ENCODE peak calls at places on chromosomes 5 and 9, in eight cellular contexts. Z, J, Q, Y, D, V, N and C are unnamed samples. For H3K4me1, the result is how much of the 10 kb centered on the place peaks cover.

GRCh38 chr5:56190500-56190899 is 42.6 kb downstream of the ANKRD55 start:
- DNase-seq in J (peak), D (no peak), N (peak), Z (peak), Q (peak), V (peak), Y (no peak), C (peak)

GRCh38 chr9:91992636-91993035 is 42.6 kb upstream of the ROR2 start:
- DNase-seq in Y (peak), J (no peak), N (no peak), Q (no peak), D (no peak), V (no peak), Z (peak), C (no peak)

GRCh38 chr5:170522211-170523128 is 18.6 kb downstream of the KCNIP1 start:
- DNase-seq in Q (peak), N (no peak), Z (peak), J (no peak), V (peak), D (no peak), Y (no peak), C (no peak)

GRCh38 chr5:125835293-125836172 is 587.7 kb upstream of the GRAMD2B start:
- DNase-seq in D (peak), N (peak), J (peak), V (peak), Y (peak), Z (no peak), Q (peak), C (no peak)

GRCh38 chr9:942805-943580 is 33.5 kb upstream of the DMRT3 start:
- DNase-seq in D (no peak), V (no peak), N (no peak), Z (no peak), Y (peak), Q (no peak), J (no peak), C (no peak)

GRCh38 chr9:15329539-15330109 is 22.6 kb upstream of the TTC39B start:
- DNase-seq in N (no peak), J (no peak), Q (no peak), V (no peak), Z (no peak), Y (no peak), D (no peak), C (no peak)

GRCh38 chr5:129652353-129653138 is 95.3 kb upstream of the MINAR2 start:
- DNase-seq in Z (no peak), Q (peak), D (no peak), V (no peak), Y (no peak), N (no peak), J (no peak), C (no peak)

GRCh38 chr9:124001865-124002525 is 9.6 kb upstream of the LHX2 start:
- DNase-seq in J (no peak), Y (no peak), N (no peak), D (peak), Z (no peak), V (no peak), Q (no peak), C (no peak)

GRCh38 chr9:117779760-117780159 is 75.6 kb downstream of the TLR4 start:
- DNase-seq in Z (no peak), Q (no peak), J (no peak), Y (peak), D (no peak), N (no peak), V (no peak), C (no peak)

GRCh38 chr9:38046669-38047300 is 22.2 kb downstream of the SHB start:
- DNase-seq in N (no peak), D (no peak), J (no peak), Q (peak), V (peak), Z (peak), Y (no peak), C (no peak)

GRCh38 chr5:141392429-141393198 is at the start of gene PCDHGA8:
- DNase-seq in J (no peak), V (no peak), Y (no peak), D (no peak), N (no peak), Z (no peak), Q (no peak), C (no peak)

GRCh38 chr9:130488621-130489330 is 44.0 kb downstream of the ASS1 start:
- DNase-seq in N (no peak), Z (no peak), Q (no peak), V (no peak), Y (no peak), J (no peak), D (no peak), C (no peak)

GRCh38 chr9:65430221-65430620 is 145.2 kb upstream of the FOXD4L5 start:
- DNase-seq in N (no peak), V (no peak), Z (no peak), J (no peak), Q (no peak), Y (no peak), D (no peak), C (no peak)

GRCh38 chr5:74384851-74385250 is 255.7 kb downstream of the ENC1 start:
- DNase-seq in V (peak), N (no peak), J (no peak), Y (no peak), Q (no peak), D (no peak), Z (no peak), C (no peak)

GRCh38 chr5:145711417-145711816 is 123.7 kb downstream of the PRELID2 start:
- DNase-seq in N (no peak), D (no peak), V (no peak), Y (no peak), Q (no peak), Z (no peak), J (no peak), C (no peak)

GRCh38 chr5:148107608-148108007 is 43.8 kb downstream of the SPINK5 start:
- DNase-seq in Q (peak), N (no peak), Y (no peak), Z (no peak), V (no peak), J (no peak), D (no peak), C (no peak)

GRCh38 chr9:131266301-131267229 is 9.7 kb downstream of the FAM78A start:
- DNase-seq in J (no peak), Z (no peak), D (no peak), V (no peak), Q (peak), N (no peak), Y (no peak), C (peak)

GRCh38 chr5:154467655-154468354 is 10.2 kb downstream of the HAND1 start:
- DNase-seq in Y (peak), D (no peak), Q (peak), V (no peak), N (peak), J (peak), Z (peak), C (peak)

GRCh38 chr9:23011669-23012068 is 565.0 kb downstream of the DMRTA1 start:
- DNase-seq in V (peak), Q (peak), Z (no peak), D (no peak), Y (no peak), J (no peak), N (no peak), C (no peak)

GRCh38 chr9:135523521-135524129 is 2.4 kb downstream of the LCN1 start:
- DNase-seq in Y (peak), Z (peak), D (no peak), Q (no peak), N (peak), V (no peak), J (peak), C (no peak)

GRCh38 chr9:96751815-96752214 is 26.1 kb downstream of the ZNF510 start:
- DNase-seq in D (no peak), Y (no peak), Z (no peak), J (no peak), Q (no peak), V (no peak), N (no peak), C (no peak)

GRCh38 chr5:143230676-143230996 is 172.8 kb downstream of the NR3C1 start:
- DNase-seq in N (no peak), D (no peak), J (no peak), V (no peak), Y (no peak), Z (no peak), Q (no peak), C (peak)

GRCh38 chr9:18891946-18892670 is 140.9 kb downstream of the SAXO1 start:
- DNase-seq in Q (no peak), V (no peak), Y (no peak), J (no peak), Z (no peak), D (no peak), N (no peak), C (no peak)

GRCh38 chr5:157989296-157989695 is 130.4 kb upstream of the CLINT1 start:
- DNase-seq in N (no peak), D (no peak), J (no peak), V (peak), Q (no peak), Y (no peak), Z (no peak), C (no peak)

GRCh38 chr5:74885170-74885569 is 19.0 kb upstream of the FAM169A start:
- DNase-seq in N (no peak), D (no peak), V (peak), Q (no peak), Y (no peak), J (no peak), Z (no peak), C (no peak)

GRCh38 chr5:110854200-110854599 is 115.4 kb downstream of the SLC25A46 start:
- DNase-seq in Z (no peak), V (peak), Y (no peak), N (no peak), J (no peak), D (no peak), Q (peak), C (no peak)

GRCh38 chr9:31166516-31166915 is 1217.9 kb upstream of the ACO1 start:
- DNase-seq in V (no peak), J (no peak), Y (no peak), Z (no peak), D (no peak), N (no peak), Q (no peak), C (no peak)

GRCh38 chr9:120730661-120731514 is 16.6 kb upstream of the MEGF9 start:
- DNase-seq in Y (peak), V (peak), D (peak), J (peak), N (no peak), Z (no peak), Q (peak), C (no peak)

GRCh38 chr9:86773437-86773836 is 173.9 kb downstream of the GAS1 start:
- DNase-seq in Y (no peak), Z (no peak), J (no peak), V (no peak), Q (no peak), N (no peak), D (no peak), C (no peak)

GRCh38 chr5:86797677-86798076 is 179.9 kb downstream of the COX7C start:
- DNase-seq in Y (peak), N (no peak), D (peak), Z (no peak), Q (peak), V (no peak), J (no peak), C (no peak)

GRCh38 chr5:156824800-156825199 is 25.3 kb upstream of the PPP1R2B start:
- DNase-seq in N (no peak), D (peak), Y (peak), Q (peak), V (peak), J (no peak), Z (no peak), C (no peak)

GRCh38 chr9:96014078-96014477 is 138.6 kb downstream of the ERCC6L2 start:
- DNase-seq in Z (no peak), V (no peak), Y (no peak), D (no peak), J (peak), N (no peak), Q (no peak), C (peak)

GRCh38 chr5:179554981-179555380 is 4.6 kb downstream of the RUFY1 start:
- DNase-seq in Z (no peak), N (no peak), J (peak), Y (no peak), Q (no peak), D (no peak), V (no peak), C (no peak)

GRCh38 chr9:28155067-28155466 is 581.8 kb upstream of the C9orf72 start:
- DNase-seq in D (no peak), Q (no peak), N (no peak), Z (no peak), Y (no peak), J (no peak), V (no peak), C (no peak)

GRCh38 chr5:171773106-171773505 is 12.5 kb upstream of the SMIM23 start:
- DNase-seq in Y (no peak), Z (no peak), D (peak), N (no peak), J (no peak), V (no peak), Q (no peak), C (no peak)

GRCh38 chr5:151408633-151409243 is 38.7 kb upstream of the SLC36A1 start:
- DNase-seq in Y (no peak), Q (peak), D (no peak), V (no peak), N (no peak), Z (no peak), J (no peak), C (no peak)

GRCh38 chr5:151406322-151406947 is 41.0 kb upstream of the SLC36A1 start:
- DNase-seq in V (no peak), Y (peak), J (no peak), Q (peak), N (no peak), Z (no peak), D (no peak), C (no peak)

GRCh38 chr5:151405334-151405872 is 42.0 kb upstream of the SLC36A1 start:
- DNase-seq in N (no peak), V (no peak), J (no peak), D (no peak), Q (no peak), Y (peak), Z (no peak), C (no peak)
- H3K4me3 ChIP-seq in N (no peak), V (no peak), J (no peak), D (no peak), Q (no peak), Y (peak), Z (no peak), C (no peak)

GRCh38 chr5:177511796-177512675 is 2.4 kb upstream of the DOK3 start:
- DNase-seq in Y (no peak), N (no peak), D (no peak), V (no peak), Z (no peak), J (no peak), Q (no peak), C (no peak)

GRCh38 chr5:177509361-177509951 is at the start of gene DOK3:
- DNase-seq in Q (no peak), V (no peak), D (no peak), J (peak), Y (no peak), N (no peak), Z (no peak), C (no peak)

GRCh38 chr5:177511181-177511580 is 1.6 kb upstream of the DOK3 start:
- DNase-seq in D (no peak), Y (no peak), Q (no peak), V (no peak), Z (no peak), J (no peak), N (no peak), C (no peak)

GRCh38 chr5:177509991-177510566 is 453 bp upstream of the DOK3 start:
- DNase-seq in Y (no peak), Z (no peak), Q (no peak), D (no peak), J (peak), N (no peak), V (no peak), C (no peak)

DNA sequence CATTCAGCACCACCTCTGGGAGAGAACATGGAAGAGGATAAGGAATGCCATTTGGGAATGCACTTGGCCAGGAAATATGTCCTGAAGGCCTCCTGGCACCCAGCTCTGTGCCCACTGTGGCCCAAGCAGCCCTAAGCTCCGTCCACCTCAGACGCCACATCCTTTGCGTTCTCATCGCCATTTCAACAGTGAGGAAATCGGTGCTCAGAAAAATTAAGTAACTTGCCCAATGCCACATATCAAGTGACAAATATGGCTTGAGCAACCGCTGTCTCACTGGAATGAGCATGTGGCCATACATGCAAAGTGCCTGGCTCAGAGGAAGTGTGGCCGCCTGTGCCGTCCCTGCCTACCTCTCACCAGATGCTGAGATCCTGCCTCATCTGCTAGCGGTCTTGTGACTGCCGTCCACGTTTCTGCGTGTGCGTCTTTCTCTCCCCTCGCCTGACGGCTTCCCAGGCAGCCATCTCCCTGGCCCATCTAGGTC is 984 bp upstream of the DOK3 start:
- DNase-seq in J (peak), N (no peak), D (no peak), Y (no peak), Z (no peak), Q (no peak), V (no peak), C (no peak)
- H3K4me1 ChIP-seq in J (under half), N (under half), D (under half), Y (under half), Z (under half), Q (under half), V (under half), C (under half)

DNA sequence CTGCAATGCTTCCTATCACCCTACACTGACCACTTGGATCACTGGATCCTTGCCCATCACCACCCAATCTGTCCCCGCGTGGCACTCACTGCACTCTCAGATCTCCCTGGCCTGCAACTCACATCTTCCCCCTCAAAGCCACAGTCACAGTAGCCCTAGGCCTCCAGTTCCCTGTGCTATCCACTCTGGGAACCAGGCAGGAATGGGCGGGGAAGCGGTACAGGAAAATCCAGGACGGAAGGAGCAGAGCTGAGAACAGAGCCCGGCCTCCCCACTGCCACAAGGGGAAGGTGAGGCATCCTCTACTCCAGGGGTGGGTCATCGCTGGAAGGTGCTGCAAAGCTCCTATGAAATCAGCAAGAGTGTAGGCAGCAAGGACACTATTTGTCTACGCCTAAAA is 102.6 kb downstream of the ESM1 start:
- DNase-seq in N (no peak), V (no peak), Z (no peak), Q (no peak), Y (no peak), J (no peak), D (no peak), C (no peak)
- H3K4me3 ChIP-seq in N (no peak), V (no peak), Z (no peak), Q (no peak), Y (peak), J (no peak), D (no peak), C (peak)

GRCh38 chr5:116451905-116452450 is 122.6 kb downstream of the SEMA6A start:
- DNase-seq in Q (no peak), D (no peak), Y (peak), V (peak), J (no peak), Z (no peak), N (no peak), C (no peak)
- H3K4me1 ChIP-seq in Q (under half), D (under half), Y (under half), V (under half), J (under half), Z (under half), N (under half), C (under half)